ENCODE peak calls at places on chromosomes 11 and 22, in five cellular contexts. W is cardiac fibroblast; G is H9; V is activated CD4-positive, CD25-positive, alpha-beta regulatory T cell; F is adipocyte. Y is an unnamed sample.

GRCh38 chr11:35079581-35079980 is 59.4 kb upstream of the CD44 start:
- DNase-seq in G (no peak), V (no peak), W (no peak), F (no peak), Y (no peak)

GRCh38 chr11:36500315-36500721 is 9.8 kb downstream of the TRAF6 start:
- DNase-seq in F (peak), V (no peak), G (no peak), W (peak), Y (peak)

GRCh38 chr22:35318346-35319215 is 18.9 kb downstream of the TOM1 start:
- DNase-seq in W (no peak), V (no peak), F (no peak), G (no peak), Y (no peak)

GRCh38 chr22:37623075-37624016 is 14.7 kb downstream of the GGA1 start:
- DNase-seq in V (peak), G (peak), W (peak), F (peak), Y (peak)

GRCh38 chr22:37244114-37244921 is at the start of gene RAC2:
- DNase-seq in G (peak), W (peak), V (peak), F (no peak), Y (no peak)

GRCh38 chr11:18650859-18651557 is 16.9 kb upstream of the SPTY2D1 start:
- DNase-seq in F (peak), V (no peak), W (peak), G (peak), Y (peak)

GRCh38 chr11:115162919-115163318 is 341.3 kb downstream of the CADM1 start:
- DNase-seq in G (no peak), W (no peak), F (no peak), V (no peak), Y (no peak)

GRCh38 chr22:30435674-30436126 is 10.1 kb downstream of the MTFP1 start:
- DNase-seq in F (no peak), G (no peak), V (peak), W (no peak), Y (no peak)

GRCh38 chr22:36411589-36412258 is 24.0 kb upstream of the MYH9 start:
- DNase-seq in V (no peak), W (no peak), G (no peak), F (no peak), Y (no peak)

GRCh38 chr11:57615308-57615707 is 17.8 kb downstream of the SERPING1 start:
- DNase-seq in F (no peak), W (no peak), G (no peak), V (no peak), Y (no peak)

GRCh38 chr11:106391771-106392412 is 314.4 kb downstream of the AASDHPPT start:
- DNase-seq in G (no peak), W (peak), F (peak), V (no peak), Y (peak)

GRCh38 chr22:49301398-49302149 is 526.1 kb downstream of the BRD1 start:
- DNase-seq in F (no peak), V (no peak), W (no peak), G (peak), Y (no peak)

GRCh38 chr22:48871176-48871840 is 956.4 kb downstream of the BRD1 start:
- DNase-seq in G (no peak), V (no peak), F (no peak), W (no peak), Y (no peak)

GRCh38 chr11:130181295-130182272 is 22.0 kb downstream of the ST14 start:
- DNase-seq in G (no peak), W (peak), F (peak), V (no peak), Y (peak)

GRCh38 chr11:114040706-114041211 is 18.8 kb upstream of the ZBTB16 start:
- DNase-seq in W (peak), V (no peak), F (peak), G (no peak), Y (peak)

GRCh38 chr11:133928628-133929059 is 28.1 kb downstream of the IGSF9B start:
- DNase-seq in F (peak), V (no peak), G (peak), W (peak), Y (no peak)

GRCh38 chr22:19253143-19253542 is 38.4 kb downstream of the CLTCL1 start:
- DNase-seq in W (no peak), V (no peak), G (no peak), F (no peak), Y (no peak)

GRCh38 chr11:57277845-57278720 is 41.0 kb upstream of the APLNR start:
- DNase-seq in V (no peak), F (peak), W (peak), G (peak), Y (peak)